ENCODE peak calls at places on chromosomes 12 and 14, in six cellular contexts. N is heart left ventricle, S is D341Med, M is midbrain, L is astrocyte of the hippocampus, A is EH. K is an unnamed sample.

GRCh38 chr12:98738539-98738938 is 93.4 kb downstream of the APAF1 start:
- DNase-seq in N (no peak), S (no peak), M (no peak), L (no peak), A (no peak), K (no peak)

GRCh38 chr14:83257466-83258439 is 1724.1 kb upstream of the SEL1L start:
- DNase-seq in N (no peak), S (no peak), M (no peak), L (no peak), A (no peak), K (no peak)

GRCh38 chr12:108618079-108618952 is 15.4 kb downstream of the SELPLG start:
- DNase-seq in N (peak), S (peak), M (peak), L (peak), A (peak), K (peak)

GRCh38 chr12:47302111-47302597 is 222.4 kb upstream of the AMIGO2 start:
- DNase-seq in N (no peak), S (no peak), M (no peak), L (no peak), A (no peak), K (no peak)

GRCh38 chr12:107488666-107489065 is 196.9 kb upstream of the PWP1 start:
- DNase-seq in N (no peak), S (no peak), M (no peak), L (no peak), A (peak), K (no peak)

GRCh38 chr12:13573698-13574321 is 377.3 kb downstream of the EMP1 start:
- DNase-seq in N (no peak), S (no peak), M (no peak), L (peak), A (peak), K (no peak)

GRCh38 chr12:56935752-56936151 is 1.5 kb upstream of the SDR9C7 start:
- DNase-seq in N (no peak), S (no peak), M (no peak), L (no peak), A (no peak), K (no peak)

GRCh38 chr12:118549506-118550109 is 173.3 kb downstream of the SUDS3 start:
- DNase-seq in N (no peak), S (no peak), M (no peak), L (no peak), A (no peak), K (no peak)

GRCh38 chr12:121673013-121673441 is 3.6 kb upstream of the MORN3 start:
- DNase-seq in N (peak), S (no peak), M (no peak), L (no peak), A (peak), K (peak)

GRCh38 chr12:3150820-3151590 is 73.8 kb downstream of the TSPAN9 start:
- DNase-seq in N (no peak), S (no peak), M (no peak), L (peak), A (peak), K (no peak)

GRCh38 chr12:107320929-107321618 is 227.7 kb upstream of the CRY1 start:
- DNase-seq in N (peak), S (no peak), M (no peak), L (peak), A (peak), K (no peak)

GRCh38 chr12:130835011-130835410 is 4.0 kb downstream of the STX2 start:
- DNase-seq in N (no peak), S (no peak), M (no peak), L (no peak), A (no peak), K (no peak)

GRCh38 chr12:34342048-34342447 is 319.8 kb downstream of the ALG10 start:
- DNase-seq in N (no peak), S (no peak), M (no peak), L (no peak), A (no peak), K (no peak)

GRCh38 chr12:90854136-90854689 is 100.8 kb downstream of the CCER1 start:
- DNase-seq in N (no peak), S (peak), M (peak), L (peak), A (peak), K (peak)

GRCh38 chr14:104925214-104925899 is 678 bp downstream of the PLD4 start:
- DNase-seq in N (no peak), S (no peak), M (no peak), L (no peak), A (no peak), K (no peak)

GRCh38 chr14:68888025-68888850 is 90.9 kb downstream of the ACTN1 start:
- DNase-seq in N (no peak), S (no peak), M (no peak), L (peak), A (no peak), K (peak)